ENCODE peak calls at places on chromosomes 3 and 15, in ten cellular contexts. Z is islet precursor cell; D is T-helper 2 cell; I is left colon; B is fibroblast of the aortic adventitia; F is neural progenitor cell; R is right cardiac atrium; U is brain microvascular endothelial cell; P is activated CD4-positive, alpha-beta T cell treated with anti-CD3 and anti-CD28 coated beads, Interleukin-2, amount 10 ng/mL, durations not matched to agents 7 days and 5 days; Y is NCI-H1092 treated with DMSO at 0.1 percent for 48 hours. O is an unnamed sample.

GRCh38 chr3:129984124-129984523 is 9.6 kb downstream of the TRH start:
- DNase-seq in Z (no peak), D (no peak), I (no peak), B (peak; percentile 5), F (peak; percentile 36), R (no peak), U (no peak), P (no peak), Y (no peak), O (no peak)

GRCh38 chr15:78195735-78196201 is 38.6 kb downstream of the ACSBG1 start:
- DNase-seq in Z (peak; percentile 71), D (no peak), I (peak; percentile 25), B (no peak), F (peak; percentile 47), R (no peak), U (no peak), P (peak; percentile 50), Y (peak; percentile 30), O (peak; percentile 40)

GRCh38 chr3:29381595-29381994 is 100.7 kb downstream of the RBMS3 start:
- DNase-seq in Z (no peak), D (no peak), I (no peak), B (peak; percentile 44), F (no peak), R (no peak), U (peak; percentile 40), P (no peak), Y (no peak), O (no peak)

GRCh38 chr15:45871121-45871855 is 236.5 kb downstream of the SQOR start:
- DNase-seq in Z (peak; percentile 94), D (no peak), I (peak; percentile 40), B (no peak), F (no peak), R (no peak), U (peak; percentile 4), P (no peak), Y (no peak), O (no peak)

GRCh38 chr3:39079530-39079929 is 27.7 kb downstream of the WDR48 start:
- DNase-seq in Z (no peak), D (no peak), I (no peak), B (no peak), F (no peak), R (no peak), U (no peak), P (no peak), Y (no peak), O (no peak)

GRCh38 chr3:27721717-27722564 is at the start of gene EOMES:
- DNase-seq in Z (peak; percentile 82), D (no peak), I (no peak), B (peak; percentile 40), F (peak; percentile 89), R (peak; percentile 69), U (no peak), P (peak; percentile 74), Y (peak; percentile 2), O (peak; percentile 57)

GRCh38 chr3:182436547-182436946 is 356.8 kb upstream of the ATP11B start:
- DNase-seq in Z (no peak), D (no peak), I (no peak), B (no peak), F (no peak), R (no peak), U (no peak), P (no peak), Y (peak; percentile 84), O (no peak)

GRCh38 chr3:80263260-80263659 is 495.5 kb upstream of the ROBO1 start:
- DNase-seq in Z (no peak), D (no peak), I (no peak), B (no peak), F (no peak), R (no peak), U (no peak), P (no peak), Y (no peak), O (no peak)

GRCh38 chr3:195095704-195096036 is 175.3 kb downstream of the XXYLT1 start:
- DNase-seq in Z (no peak), D (no peak), I (no peak), B (no peak), F (no peak), R (no peak), U (no peak), P (no peak), Y (no peak), O (no peak)

GRCh38 chr15:101115887-101116680 is 135.8 kb downstream of the CHSY1 start:
- DNase-seq in Z (peak; percentile 58), D (no peak), I (no peak), B (peak; percentile 76), F (no peak), R (peak; percentile 82), U (no peak), P (no peak), Y (no peak), O (no peak)

GRCh38 chr3:2714856-2715255 is 395.3 kb downstream of the IL5RA start:
- DNase-seq in Z (no peak), D (no peak), I (no peak), B (no peak), F (no peak), R (no peak), U (no peak), P (no peak), Y (no peak), O (no peak)

GRCh38 chr3:113847243-113847642 is 8.7 kb downstream of the GRAMD1C start:
- DNase-seq in Z (no peak), D (no peak), I (no peak), B (no peak), F (no peak), R (no peak), U (no peak), P (no peak), Y (no peak), O (no peak)

GRCh38 chr3:115099115-115099884 is 47.8 kb downstream of the ZBTB20 start:
- DNase-seq in Z (no peak), D (no peak), I (no peak), B (peak; percentile 27), F (no peak), R (no peak), U (no peak), P (no peak), Y (peak; percentile 60), O (no peak)

GRCh38 chr3:58683001-58683845 is 16.6 kb upstream of the FAM3D start:
- DNase-seq in Z (peak; percentile 78), D (no peak), I (no peak), B (peak; percentile 1), F (no peak), R (no peak), U (peak; percentile 73), P (no peak), Y (no peak), O (no peak)

GRCh38 chr15:70276401-70276800 is 178.7 kb upstream of the TLE3 start:
- DNase-seq in Z (no peak), D (no peak), I (no peak), B (no peak), F (no peak), R (no peak), U (no peak), P (no peak), Y (no peak), O (no peak)

GRCh38 chr3:147712357-147712756 is 303.2 kb downstream of the ZIC1 start:
- DNase-seq in Z (no peak), D (no peak), I (no peak), B (no peak), F (no peak), R (no peak), U (no peak), P (no peak), Y (no peak), O (no peak)

GRCh38 chr3:78562318-78562717 is 1205.5 kb downstream of the ROBO1 start:
- DNase-seq in Z (no peak), D (no peak), I (no peak), B (no peak), F (no peak), R (no peak), U (no peak), P (no peak), Y (no peak), O (no peak)

GRCh38 chr3:175940243-175940642 is 1081.1 kb downstream of the NAALADL2 start:
- DNase-seq in Z (peak; percentile 73), D (no peak), I (no peak), B (no peak), F (no peak), R (no peak), U (peak; percentile 82), P (no peak), Y (no peak), O (no peak)

GRCh38 chr15:33852094-33852493 is 116.2 kb upstream of the CHRM5 start:
- DNase-seq in Z (no peak), D (no peak), I (no peak), B (peak; percentile 79), F (peak; percentile 12), R (no peak), U (no peak), P (no peak), Y (no peak), O (no peak)

GRCh38 chr3:194623449-194624290 is 9.5 kb downstream of the TMEM44 start:
- DNase-seq in Z (no peak), D (no peak), I (no peak), B (no peak), F (no peak), R (no peak), U (no peak), P (no peak), Y (no peak), O (no peak)

GRCh38 chr3:37907906-37908305 is 46.2 kb downstream of the CTDSPL start:
- DNase-seq in Z (peak; percentile 89), D (no peak), I (no peak), B (no peak), F (peak; percentile 43), R (no peak), U (no peak), P (peak; percentile 40), Y (no peak), O (peak; percentile 69)

GRCh38 chr15:31459011-31459748 is 132.5 kb downstream of the KLF13 start:
- DNase-seq in Z (no peak), D (no peak), I (no peak), B (no peak), F (no peak), R (no peak), U (peak; percentile 60), P (no peak), Y (no peak), O (no peak)

GRCh38 chr3:94036909-94037507 is 8.6 kb upstream of the STX19 start:
- DNase-seq in Z (no peak), D (no peak), I (no peak), B (peak; percentile 48), F (peak; percentile 41), R (no peak), U (peak; percentile 44), P (no peak), Y (no peak), O (no peak)

GRCh38 chr15:41940441-41940857 is 31.9 kb downstream of the EHD4 start:
- DNase-seq in Z (peak; percentile 40), D (no peak), I (no peak), B (peak; percentile 76), F (no peak), R (no peak), U (peak; percentile 59), P (peak; percentile 25), Y (no peak), O (no peak)

GRCh38 chr3:42263354-42264346 is 2.3 kb downstream of the CCK start:
- DNase-seq in Z (peak; percentile 56), D (no peak), I (no peak), B (no peak), F (peak; percentile 56), R (peak; percentile 50), U (no peak), P (no peak), Y (peak; percentile 32), O (no peak)

GRCh38 chr15:100693451-100693850 is 91.1 kb downstream of the ASB7 start:
- DNase-seq in Z (no peak), D (no peak), I (no peak), B (no peak), F (no peak), R (no peak), U (no peak), P (no peak), Y (no peak), O (no peak)

GRCh38 chr3:42961633-42962032 is 17.5 kb upstream of the GASK1A start:
- DNase-seq in Z (peak; percentile 57), D (no peak), I (no peak), B (peak; percentile 80), F (peak; percentile 76), R (peak; percentile 57), U (peak; percentile 54), P (peak; percentile 39), Y (peak; percentile 23), O (peak; percentile 19)

GRCh38 chr3:54853573-54854404 is 74.1 kb downstream of the LRTM1 start:
- DNase-seq in Z (peak; percentile 88), D (no peak), I (peak; percentile 49), B (peak; percentile 68), F (peak; percentile 91), R (peak; percentile 93), U (peak; percentile 49), P (peak; percentile 49), Y (peak; percentile 41), O (no peak)

O was measured in T-helper 1 cell.